ENCODE peak calls at places on chromosomes 5 and 9, in eight cellular contexts. Y, J, C, X, I, N, G and M are unnamed samples.

GRCh38 chr5:16934669-16935068 is 1.4 kb downstream of the MYO10 start:
- DNase-seq in Y (no peak), J (no peak), C (no peak), X (peak), I (no peak), N (no peak), G (no peak), M (no peak)

GRCh38 chr5:80479713-80480112 is 8.2 kb upstream of the FAM151B start:
- DNase-seq in Y (no peak), J (no peak), C (no peak), X (no peak), I (no peak), N (no peak), G (no peak), M (no peak)

GRCh38 chr5:156759156-156759555 is 90.9 kb upstream of the PPP1R2B start:
- DNase-seq in Y (no peak), J (no peak), C (no peak), X (no peak), I (no peak), N (no peak), G (no peak), M (no peak)

GRCh38 chr9:134955801-134956200 is 38.1 kb upstream of the FCN1 start:
- DNase-seq in Y (no peak), J (no peak), C (no peak), X (no peak), I (no peak), N (no peak), G (no peak), M (no peak)

GRCh38 chr5:135031146-135031812 is 2.7 kb downstream of the PITX1 start:
- DNase-seq in Y (no peak), J (peak), C (no peak), X (no peak), I (peak), N (no peak), G (no peak), M (no peak)

GRCh38 chr5:122424211-122424610 is 112.2 kb downstream of the SNCAIP start:
- DNase-seq in Y (no peak), J (no peak), C (no peak), X (no peak), I (no peak), N (no peak), G (no peak), M (no peak)

GRCh38 chr5:93058309-93058708 is 522.7 kb downstream of the NR2F1-AS1 start:
- DNase-seq in Y (no peak), J (no peak), C (no peak), X (no peak), I (no peak), N (no peak), G (no peak), M (no peak)

GRCh38 chr9:88527626-88528025 is 7.4 kb upstream of the NXNL2 start:
- DNase-seq in Y (no peak), J (no peak), C (no peak), X (no peak), I (no peak), N (no peak), G (no peak), M (no peak)

GRCh38 chr5:14342306-14342705 is 199.2 kb downstream of the TRIO start:
- DNase-seq in Y (no peak), J (no peak), C (no peak), X (peak), I (no peak), N (no peak), G (no peak), M (no peak)

GRCh38 chr5:38670878-38671277 is 114.4 kb upstream of the LIFR start:
- DNase-seq in Y (no peak), J (no peak), C (no peak), X (no peak), I (no peak), N (no peak), G (no peak), M (no peak)

GRCh38 chr9:116027511-116027910 is 126.1 kb upstream of the PAPPA start:
- DNase-seq in Y (no peak), J (no peak), C (no peak), X (no peak), I (no peak), N (no peak), G (no peak), M (no peak)

GRCh38 chr5:169545762-169546161 is 37.8 kb upstream of the SPDL1 start:
- DNase-seq in Y (no peak), J (no peak), C (no peak), X (no peak), I (no peak), N (no peak), G (no peak), M (no peak)

GRCh38 chr9:98791147-98792095 is 4.9 kb downstream of the ANKS6 start:
- DNase-seq in Y (peak), J (peak), C (peak), X (peak), I (peak), N (peak), G (no peak), M (no peak)

GRCh38 chr5:58437661-58438060 is 22.2 kb downstream of the PLK2 start:
- DNase-seq in Y (no peak), J (no peak), C (no peak), X (peak), I (no peak), N (no peak), G (no peak), M (no peak)

GRCh38 chr9:130159814-130160670 is 12.2 kb upstream of the NCS1 start:
- DNase-seq in Y (no peak), J (no peak), C (no peak), X (no peak), I (no peak), N (no peak), G (no peak), M (no peak)

GRCh38 chr9:99103909-99104458 is 929 bp upstream of the TGFBR1 start:
- DNase-seq in Y (no peak), J (no peak), C (no peak), X (peak), I (peak), N (no peak), G (no peak), M (no peak)

GRCh38 chr9:132162764-132163456 is 1.1 kb downstream of the NTNG2 start:
- DNase-seq in Y (no peak), J (peak), C (no peak), X (no peak), I (no peak), N (no peak), G (no peak), M (no peak)
- H3K9ac ChIP-seq in Y (no peak), J (peak), C (no peak), X (no peak), I (no peak), N (no peak), G (no peak), M (no peak)

GRCh38 chr5:81969226-81969625 is 2.6 kb upstream of the ATG10 start:
- DNase-seq in Y (no peak), J (no peak), C (no peak), X (no peak), I (no peak), N (no peak), G (no peak), M (no peak)

GRCh38 chr5:81971694-81972495 is at the start of gene ATG10:
- DNase-seq in Y (peak), J (peak), C (peak), X (peak), I (peak), N (peak), G (peak), M (no peak)

GRCh38 chr5:81969912-81970311 is 1.9 kb upstream of the ATG10 start:
- DNase-seq in Y (no peak), J (no peak), C (no peak), X (no peak), I (no peak), N (no peak), G (no peak), M (no peak)

GRCh38 chr5:81971086-81971693 is 633 bp upstream of the ATG10 start:
- DNase-seq in Y (no peak), J (peak), C (peak), X (no peak), I (no peak), N (peak), G (peak), M (peak)

DNA sequence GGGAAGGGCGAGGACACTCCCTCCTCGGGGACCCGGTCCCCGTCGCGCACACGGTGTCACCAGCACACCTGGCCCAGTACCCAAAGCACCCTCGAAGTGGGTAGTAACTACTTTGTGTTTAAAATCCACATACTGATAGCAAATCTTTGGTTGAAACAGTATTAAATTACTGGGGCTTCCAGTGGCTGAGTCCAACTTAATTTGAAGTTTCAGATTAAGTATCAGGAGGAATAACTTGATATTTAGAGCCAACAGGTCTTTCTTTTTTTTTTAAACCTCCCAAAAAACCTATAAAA is 621 bp downstream of the ATG10 start:
- DNase-seq in Y (no peak), J (no peak), C (no peak), X (no peak), I (no peak), N (no peak), G (no peak), M (no peak)
- H3K4me3 ChIP-seq in Y (peak), J (peak), C (peak), X (peak), I (peak), N (peak), G (peak), M (peak)

DNA sequence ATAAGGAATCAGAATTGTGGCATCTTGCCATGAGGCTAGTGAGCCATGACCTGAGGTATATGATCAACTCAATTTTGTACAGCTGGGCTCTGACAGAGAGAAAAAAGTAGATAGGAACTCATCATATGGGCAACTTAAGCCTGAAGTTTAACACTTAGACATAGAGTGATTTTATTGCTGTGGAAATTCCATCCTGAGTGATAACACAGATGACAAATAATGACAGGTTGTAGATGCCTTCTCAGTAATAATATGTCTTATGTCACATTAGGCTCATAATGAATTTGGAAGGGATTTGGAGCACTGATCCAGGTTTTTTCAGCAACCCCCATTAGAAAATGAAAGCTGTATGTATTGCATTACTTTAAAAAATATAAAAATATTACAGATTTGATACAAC is 744.6 kb downstream of the CDH12 start:
- DNase-seq in Y (no peak), J (no peak), C (no peak), X (no peak), I (no peak), N (no peak), G (no peak), M (no peak)
- TF ChIP-seq POLR2AphosphoS5 in Y (no peak), J (no peak), C (no peak), X (no peak), I (no peak), N (no peak), G (no peak), M (no peak)

GRCh38 chr5:155430192-155430591 is 416.6 kb downstream of the KIF4B start:
- DNase-seq in Y (no peak), J (no peak), C (no peak), X (no peak), I (no peak), N (no peak), G (no peak), M (no peak)

GRCh38 chr5:155434267-155434666 is 420.7 kb downstream of the KIF4B start:
- DNase-seq in Y (no peak), J (no peak), C (no peak), X (no peak), I (no peak), N (no peak), G (no peak), M (no peak)

DNA sequence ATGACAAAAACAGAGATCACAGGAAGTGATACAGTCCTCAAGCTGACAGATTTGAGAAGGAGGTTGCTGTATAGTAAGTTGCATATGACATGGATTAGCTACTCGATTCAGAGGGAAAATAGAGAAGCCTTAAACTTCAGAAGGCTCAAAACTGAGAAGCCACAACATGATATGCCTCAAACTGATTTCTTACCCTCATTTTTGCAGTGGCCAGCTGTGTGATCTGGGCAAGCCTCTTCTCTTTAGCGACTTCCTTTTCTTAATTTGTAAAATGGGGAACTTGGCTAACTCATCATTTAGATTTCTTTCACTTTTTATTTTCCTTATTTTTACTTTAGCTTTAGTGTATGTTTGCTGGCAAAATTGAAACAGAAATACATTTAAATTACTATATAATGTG is 421.1 kb downstream of the KIF4B start:
- DNase-seq in Y (no peak), J (no peak), C (no peak), X (no peak), I (no peak), N (no peak), G (no peak), M (no peak)
- H3K9ac ChIP-seq in Y (no peak), J (no peak), C (no peak), X (no peak), I (no peak), N (no peak), G (no peak), M (no peak)

DNA sequence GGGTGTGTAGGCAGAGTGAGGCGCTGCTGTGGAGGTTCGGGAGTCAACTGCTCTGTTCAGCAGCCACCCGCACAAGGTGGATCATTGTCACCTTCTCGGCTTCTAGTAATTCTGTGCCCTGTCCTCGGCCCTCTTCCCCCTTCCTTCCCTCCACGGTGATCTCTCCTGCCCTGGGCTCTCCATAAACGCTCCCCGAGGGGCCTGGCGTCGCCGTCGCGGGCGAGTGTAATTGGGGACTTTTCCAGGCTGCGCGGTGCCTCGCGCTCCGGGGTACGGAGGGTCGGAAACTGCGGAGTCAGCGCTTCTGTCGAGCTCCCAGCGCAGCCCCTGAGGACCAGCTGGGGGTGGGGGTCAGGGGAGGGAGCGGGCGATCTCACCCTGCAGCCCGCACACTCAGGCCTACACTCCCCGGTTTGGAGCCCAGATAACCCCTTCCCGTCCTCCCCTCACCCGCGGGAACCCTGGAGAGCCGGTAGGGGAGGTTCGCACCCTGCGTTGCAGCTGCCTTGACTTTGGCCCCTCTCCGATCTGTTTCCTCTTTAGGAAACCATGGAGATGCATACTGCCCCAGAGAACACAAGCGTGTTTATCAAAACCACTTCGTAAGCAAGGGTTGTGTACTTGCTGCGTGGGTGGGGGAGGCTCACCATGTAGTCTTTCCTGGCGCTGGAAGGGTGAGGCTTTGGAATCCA is 188.3 kb upstream of the ZNF618 start:
- DNase-seq in Y (no peak), J (peak), C (no peak), X (no peak), I (peak), N (no peak), G (no peak), M (no peak)
- H3K4me3 ChIP-seq in Y (no peak), J (no peak), C (no peak), X (no peak), I (peak), N (no peak), G (no peak), M (no peak)

GRCh38 chr9:19641046-19641445 is 147.8 kb downstream of the SLC24A2 start:
- DNase-seq in Y (no peak), J (no peak), C (no peak), X (no peak), I (no peak), N (no peak), G (no peak), M (no peak)

GRCh38 chr9:19640023-19640422 is 148.8 kb downstream of the SLC24A2 start:
- DNase-seq in Y (no peak), J (no peak), C (no peak), X (no peak), I (no peak), N (no peak), G (no peak), M (no peak)

GRCh38 chr9:19643875-19644274 is 145.0 kb downstream of the SLC24A2 start:
- DNase-seq in Y (no peak), J (no peak), C (no peak), X (no peak), I (no peak), N (no peak), G (no peak), M (no peak)

GRCh38 chr9:19637084-19637483 is 151.8 kb downstream of the SLC24A2 start:
- DNase-seq in Y (no peak), J (no peak), C (no peak), X (no peak), I (no peak), N (no peak), G (no peak), M (no peak)

DNA sequence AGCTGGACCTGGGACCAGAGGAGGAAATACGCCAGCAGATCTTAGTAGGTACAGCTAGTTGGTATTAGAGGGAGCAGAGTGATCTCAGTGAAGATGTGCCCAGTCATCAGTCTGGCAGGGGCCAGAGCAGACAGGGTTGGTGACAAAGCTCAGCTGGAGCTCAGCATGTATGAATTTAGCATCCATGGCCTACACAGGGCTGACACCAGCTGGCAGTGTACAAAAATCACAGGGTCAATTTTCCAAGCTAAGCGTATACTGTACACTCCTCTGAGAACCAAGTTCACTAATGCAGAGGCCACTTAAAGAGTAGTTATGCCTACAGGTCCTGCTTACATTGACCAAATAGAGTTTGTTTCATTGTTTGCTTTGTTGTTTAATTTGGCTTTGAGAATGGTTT is 146.6 kb downstream of the SLC24A2 start:
- DNase-seq in Y (no peak), J (peak), C (peak), X (no peak), I (no peak), N (no peak), G (no peak), M (no peak)
- TF ChIP-seq POLR2AphosphoS5 in Y (no peak), J (no peak), C (no peak), X (no peak), I (no peak), N (no peak), G (no peak), M (no peak)